ENCODE peak calls at places on chromosomes 13 and 19, in four cellular contexts. M, I, H and Q are unnamed samples.

GRCh38 chr19:1266818-1267440 is 2.2 kb upstream of the CIRBP start:
- DNase-seq in I (no peak), H (no peak), M (peak), Q (no peak)

GRCh38 chr19:12994701-12995595 is at the start of gene NFIX:
- DNase-seq in H (peak), I (no peak), M (no peak), Q (peak)

GRCh38 chr13:51618626-51619025 is 34.4 kb downstream of the WDFY2 start:
- DNase-seq in I (no peak), M (no peak), H (no peak), Q (no peak)

GRCh38 chr19:29834991-29835390 is 23.2 kb downstream of the CCNE1 start:
- DNase-seq in M (no peak), H (no peak), I (no peak), Q (no peak)

GRCh38 chr13:45595968-45596367 is 19.6 kb downstream of the ERICH6B start:
- DNase-seq in M (no peak), I (no peak), H (no peak), Q (no peak)

GRCh38 chr13:113275387-113275786 is 21.7 kb upstream of the LAMP1 start:
- DNase-seq in I (no peak), M (peak), H (peak), Q (peak)

GRCh38 chr19:53333071-53333465 is 481 bp upstream of the ZNF845 start:
- DNase-seq in M (peak), H (no peak), I (no peak), Q (no peak)

GRCh38 chr13:50208826-50209335 is 193.6 kb downstream of the KCNRG start:
- DNase-seq in H (peak), I (no peak), M (peak), Q (peak)

GRCh38 chr19:53549354-53549753 is 11.4 kb downstream of the ZNF331 start:
- DNase-seq in I (no peak), H (no peak), M (no peak), Q (no peak)

GRCh38 chr19:58586131-58586765 is 13.1 kb upstream of the MZF1 start:
- DNase-seq in M (no peak), I (no peak), H (no peak), Q (no peak)

GRCh38 chr13:26956532-26957142 is 196.1 kb upstream of the GPR12 start:
- DNase-seq in H (no peak), I (no peak), M (no peak), Q (no peak)

GRCh38 chr13:44378277-44378676 is 4.7 kb downstream of the SERP2 start:
- DNase-seq in H (no peak), I (no peak), M (no peak), Q (no peak)

GRCh38 chr13:44374348-44374712 is 706 bp downstream of the SERP2 start:
- DNase-seq in M (no peak), I (no peak), H (no peak), Q (no peak)

GRCh38 chr13:44373247-44373600 is 400 bp upstream of the SERP2 start:
- DNase-seq in I (no peak), H (no peak), M (no peak), Q (no peak)

GRCh38 chr13:44371421-44371820 is 2.2 kb upstream of the SERP2 start:
- DNase-seq in M (no peak), I (no peak), H (no peak), Q (no peak)

GRCh38 chr13:44373601-44374347 is at the start of gene SERP2:
- DNase-seq in H (no peak), M (peak), I (no peak), Q (no peak)
- TF ChIP-seq CREM in H (no peak), M (no peak), I (no peak), Q (no peak)

GRCh38 chr13:107901230-107901629 is 314.1 kb downstream of the LIG4 start:
- DNase-seq in M (no peak), H (peak), I (no peak), Q (no peak)

GRCh38 chr13:107907065-107907464 is 308.3 kb downstream of the LIG4 start:
- DNase-seq in I (no peak), M (no peak), H (no peak), Q (no peak)

GRCh38 chr13:107900775-107901174 is 314.6 kb downstream of the LIG4 start:
- DNase-seq in H (peak), M (no peak), I (no peak), Q (no peak)

GRCh38 chr13:107901996-107902562 is 313.3 kb downstream of the LIG4 start:
- DNase-seq in I (no peak), H (no peak), M (no peak), Q (no peak)

GRCh38 chr13:107906131-107906530 is 309.2 kb downstream of the LIG4 start:
- DNase-seq in H (no peak), M (no peak), I (no peak), Q (peak)
- TF ChIP-seq CREM in H (no peak), M (no peak), I (no peak), Q (no peak)

GRCh38 chr13:22063416-22064124 is 392.7 kb downstream of the FGF9 start:
- DNase-seq in M (no peak), H (no peak), I (no peak), Q (no peak)

GRCh38 chr13:22062478-22063205 is 391.8 kb downstream of the FGF9 start:
- DNase-seq in H (no peak), M (no peak), I (no peak), Q (no peak)

GRCh38 chr13:22060187-22060586 is 389.3 kb downstream of the FGF9 start:
- DNase-seq in I (no peak), M (no peak), H (no peak), Q (no peak)

GRCh38 chr13:22061806-22062391 is 391.0 kb downstream of the FGF9 start:
- DNase-seq in M (no peak), I (peak), H (no peak), Q (no peak)

DNA sequence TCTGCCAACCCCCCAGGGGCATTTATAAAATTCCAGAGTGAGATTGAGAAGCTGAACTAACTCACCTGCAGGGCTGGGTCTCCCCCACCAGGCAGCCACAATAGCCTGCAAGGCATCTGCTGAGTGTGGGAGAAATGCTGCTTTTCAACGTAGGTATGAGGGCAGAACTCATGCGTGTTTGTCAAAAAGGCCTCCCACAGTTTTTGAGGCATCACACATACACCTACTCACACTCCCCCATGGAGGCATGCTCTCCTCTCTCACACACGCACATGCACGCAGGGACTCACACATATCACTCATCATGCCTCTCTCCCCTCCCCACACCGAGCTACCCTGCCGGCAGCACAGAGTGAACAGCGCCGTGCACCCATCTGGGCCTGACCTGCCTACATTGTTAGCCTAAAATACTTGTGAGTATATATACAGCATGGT is 390.5 kb downstream of the FGF9 start:
- DNase-seq in M (no peak), H (no peak), I (peak), Q (no peak)
- TF ChIP-seq CREM in M (no peak), H (no peak), I (peak), Q (no peak)

DNA sequence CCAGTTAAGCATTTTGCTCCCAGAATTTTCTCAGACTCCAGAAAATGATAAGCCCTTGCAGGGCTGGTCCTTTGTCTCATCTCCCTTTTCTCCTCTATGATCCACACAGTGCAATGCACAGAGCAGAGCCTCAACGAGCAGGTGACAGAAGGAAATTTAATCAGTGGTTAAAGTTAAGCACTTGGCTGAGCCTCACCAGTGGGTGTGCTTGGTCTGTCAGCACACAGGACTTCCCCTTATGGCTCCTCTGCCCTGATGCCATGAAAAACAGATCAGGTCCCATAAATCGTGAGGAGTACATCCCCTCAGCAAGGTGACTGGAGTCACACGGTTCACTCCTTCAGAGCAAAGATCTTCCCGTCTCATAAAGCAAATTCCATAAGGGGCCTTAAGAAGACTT is 818.2 kb downstream of the UQCRFS1 start:
- DNase-seq in I (no peak), H (no peak), M (no peak), Q (no peak)
- TF ChIP-seq CREM in I (no peak), H (no peak), M (no peak), Q (no peak)

DNA sequence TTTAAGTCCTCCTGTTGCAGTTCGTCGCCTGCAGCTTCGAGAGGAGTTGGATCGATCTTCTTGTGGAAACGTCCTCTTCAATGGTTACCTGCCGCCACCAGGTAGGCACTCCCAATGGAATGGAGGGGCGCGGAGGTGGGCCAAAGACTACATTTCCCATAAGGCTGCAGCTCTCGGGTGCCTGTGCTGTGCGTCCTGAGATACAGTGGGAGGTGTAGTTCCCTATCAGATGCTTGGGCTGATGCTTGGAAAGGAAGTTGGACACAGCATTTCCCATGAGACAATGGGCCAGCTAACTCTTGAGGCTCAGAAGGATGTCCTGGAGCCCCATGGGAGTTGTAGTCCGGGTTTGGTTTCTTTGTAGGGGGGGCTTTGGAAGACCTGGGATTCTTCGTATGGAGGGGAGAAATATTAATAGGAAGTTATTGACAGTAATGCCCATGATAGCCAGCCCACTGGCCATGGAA is 1.8 kb downstream of the SHKBP1 start:
- DNase-seq in H (peak), I (no peak), M (peak), Q (no peak)
- TF ChIP-seq CREM in H (peak), I (no peak), M (no peak), Q (peak)